ENCODE peak calls at places on chromosomes 13 and 19, in five cellular contexts. U is K562, R is neural progenitor cell, D is GM23248, I is IMR-90. W is an unnamed sample.
A peak's percentile ranks its signal among the peaks of the same experiment; 100 is the strongest.

GRCh38 chr19:9065457-9066014 is 21.3 kb upstream of the OR1M1 start:
- DNase-seq in U (no peak), R (no peak), I (no peak), D (no peak), W (no peak)

GRCh38 chr19:57888107-57888493 is 737 bp downstream of the ZNF814 start:
- DNase-seq in R (no peak), D (peak; percentile 43), U (no peak), I (no peak), W (no peak)

GRCh38 chr19:40433391-40434216 is 7.8 kb upstream of the SERTAD1 start:
- DNase-seq in I (peak; percentile 88), D (peak; percentile 96), U (peak; percentile 93), R (peak; percentile 91), W (peak; percentile 93)

GRCh38 chr13:113151745-113152707 is 6.4 kb upstream of the PROZ start:
- DNase-seq in U (no peak), R (no peak), I (peak; percentile 74), D (peak; percentile 81), W (no peak)

GRCh38 chr19:46081928-46082727 is 41.3 kb upstream of the IGFL4 start:
- DNase-seq in I (peak; percentile 67), D (peak; percentile 79), U (peak; percentile 33), R (peak; percentile 65), W (peak; percentile 35)

GRCh38 chr19:29630661-29631060 is 24.6 kb downstream of the POP4 start:
- DNase-seq in R (no peak), I (no peak), D (peak; percentile 20), U (no peak), W (no peak)

GRCh38 chr19:55165952-55166529 is 372 bp downstream of the DNAAF3 start:
- DNase-seq in U (peak; percentile 75), D (peak; percentile 87), I (peak; percentile 56), R (peak; percentile 97), W (peak; percentile 56)

GRCh38 chr13:33525759-33526158 is 240.2 kb upstream of the STARD13 start:
- DNase-seq in I (no peak), D (no peak), U (no peak), R (no peak), W (no peak)

GRCh38 chr13:59666504-59666903 is 497.2 kb downstream of the DIAPH3 start:
- DNase-seq in U (no peak), D (no peak), R (no peak), I (peak; percentile 7), W (no peak)

GRCh38 chr13:96904232-96904631 is 90.0 kb downstream of the OXGR1 start:
- DNase-seq in D (no peak), R (no peak), U (no peak), I (no peak), W (no peak)

GRCh38 chr13:108943842-108944241 is 314.4 kb downstream of the MYO16 start:
- DNase-seq in U (no peak), D (no peak), R (no peak), I (no peak), W (no peak)

GRCh38 chr13:45055198-45055901 is 65.0 kb upstream of the GTF2F2 start:
- DNase-seq in I (peak; percentile 93), U (no peak), D (peak; percentile 97), R (no peak), W (peak; percentile 30)

GRCh38 chr13:80086304-80086721 is 254.6 kb downstream of the SPRY2 start:
- DNase-seq in I (peak; percentile 60), R (no peak), D (peak; percentile 15), U (no peak), W (peak; percentile 41)

GRCh38 chr13:50526771-50527567 is 316.5 kb downstream of the DLEU7 start:
- DNase-seq in D (no peak), U (no peak), R (no peak), I (no peak), W (no peak)

GRCh38 chr13:52053460-52053859 is 29.0 kb downstream of the UTP14C start:
- DNase-seq in R (no peak), I (no peak), D (no peak), U (no peak), W (no peak)

GRCh38 chr13:84927442-84928169 is 871.6 kb downstream of the SLITRK6 start:
- DNase-seq in R (no peak), I (no peak), D (no peak), U (no peak), W (no peak)

GRCh38 chr19:3094638-3095374 is 644 bp downstream of the GNA11 start:
- DNase-seq in D (peak; percentile 76), U (no peak), R (peak; percentile 56), I (peak; percentile 17), W (no peak)

GRCh38 chr13:25292301-25292700 is 5.0 kb upstream of the MTMR6 start:
- DNase-seq in U (peak; percentile 33), R (no peak), I (peak; percentile 47), D (no peak), W (peak; percentile 20)

GRCh38 chr13:26604784-26605183 is 47.3 kb downstream of the WASF3 start:
- DNase-seq in D (no peak), I (no peak), U (no peak), R (no peak), W (no peak)
- H3K4me1 ChIP-seq in D (peaks cover 43% of the 10 kb centered on the region), I (peaks cover 14% of the 10 kb centered on the region), U (no peaks in the 10 kb centered on the region), R (peaks cover 25% of the 10 kb centered on the region), W (no peaks in the 10 kb centered on the region)

GRCh38 chr19:44435441-44435840 is 12.8 kb downstream of the ZNF229 start:
- DNase-seq in R (no peak), I (no peak), U (no peak), D (no peak), W (no peak)
- H3K9me3 ChIP-seq in R (no peaks in the 10 kb centered on the region), I (peaks cover 46% of the 10 kb centered on the region), U (no peaks in the 10 kb centered on the region), D (no peaks in the 10 kb centered on the region), W (no peaks in the 10 kb centered on the region)

DNA sequence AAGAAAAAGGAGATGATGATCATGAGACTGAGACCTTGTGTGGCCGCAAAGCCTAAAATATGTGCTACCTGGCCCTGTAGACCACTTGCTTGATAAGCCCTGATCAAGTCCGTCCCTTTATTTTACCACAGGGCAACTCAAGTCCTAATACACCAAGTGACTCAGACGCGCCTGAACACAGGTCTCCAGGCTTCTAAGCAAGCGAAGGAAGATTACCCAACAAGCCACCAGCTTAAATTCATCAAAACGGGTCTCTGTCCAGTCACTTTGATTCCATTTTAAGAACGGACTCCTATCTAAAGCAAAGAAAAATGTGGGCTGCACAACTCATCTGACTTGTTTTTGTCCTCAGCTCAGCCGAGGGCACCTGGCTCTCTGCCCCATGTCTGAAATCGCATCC is 26.8 kb downstream of the SLC7A1 start:
- DNase-seq in R (no peak), U (no peak), I (no peak), D (no peak), W (no peak)
- H3K9ac ChIP-seq in R (no peak overlapping the region), U (no peak overlapping the region), I (no peak overlapping the region), D (no peak overlapping the region), W (no peak overlapping the region)

DNA sequence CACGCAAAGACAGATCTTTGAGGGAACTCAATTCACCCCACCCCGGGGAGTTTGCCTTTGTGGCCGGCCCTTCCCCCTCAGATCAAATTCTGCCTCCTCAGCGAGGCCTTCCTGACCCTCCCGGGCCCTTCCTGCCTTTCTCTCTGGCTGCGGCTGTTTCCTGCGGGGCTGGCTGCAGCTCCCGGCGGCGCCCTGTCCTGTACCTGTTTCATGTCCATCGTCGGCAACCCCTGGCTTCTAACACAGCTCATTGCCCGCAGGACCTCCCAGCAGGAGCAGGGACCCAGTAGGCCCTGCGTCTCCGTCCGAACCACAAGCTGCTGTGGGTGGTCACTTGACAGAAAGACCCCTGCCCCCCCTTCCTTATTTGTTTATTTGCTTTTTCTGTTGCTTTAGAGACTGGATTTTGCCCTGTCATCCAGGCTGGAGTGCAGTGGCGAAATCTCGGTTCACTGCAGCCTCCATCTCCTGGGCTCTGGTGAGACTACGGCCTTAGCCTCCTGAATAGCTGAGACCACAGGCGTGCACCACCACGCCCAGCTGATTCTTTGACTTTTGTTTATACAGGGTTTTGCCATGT is 7.7 kb upstream of the PTBP1 start:
- DNase-seq in I (no peak), U (no peak), R (peak; percentile 55), D (peak; percentile 23), W (no peak)
- H3K4me1 ChIP-seq in I (peaks cover 2% of the 10 kb centered on the region), U (peaks cover 43% of the 10 kb centered on the region), R (peaks cover 16% of the 10 kb centered on the region), D (peaks cover 8% of the 10 kb centered on the region), W (no peaks in the 10 kb centered on the region)

GRCh38 chr19:51983361-51983760 is 3.3 kb downstream of the ZNF350 start:
- DNase-seq in U (no peak), I (no peak), R (no peak), D (no peak), W (no peak)

GRCh38 chr19:51986309-51987291 is at the start of gene ZNF350:
- DNase-seq in U (peak; percentile 69), D (peak; percentile 98), R (peak; percentile 86), I (peak; percentile 97), W (peak; percentile 99)
- H3K9me3 ChIP-seq in U (peaks cover 12% of the 10 kb centered on the region), D (no peaks in the 10 kb centered on the region), R (no peaks in the 10 kb centered on the region), I (peaks cover 14% of the 10 kb centered on the region), W (peaks cover 2% of the 10 kb centered on the region)

GRCh38 chr13:76792680-76793334 is 93.4 kb downstream of the KCTD12 start:
- DNase-seq in U (no peak), R (no peak), D (peak; percentile 86), I (peak; percentile 66), W (peak; percentile 29)
- H3K9ac ChIP-seq in U (no peak overlapping the region), R (no peak overlapping the region), D (peak overlapping the region; percentile 12), I (no peak overlapping the region), W (no peak overlapping the region)

DNA sequence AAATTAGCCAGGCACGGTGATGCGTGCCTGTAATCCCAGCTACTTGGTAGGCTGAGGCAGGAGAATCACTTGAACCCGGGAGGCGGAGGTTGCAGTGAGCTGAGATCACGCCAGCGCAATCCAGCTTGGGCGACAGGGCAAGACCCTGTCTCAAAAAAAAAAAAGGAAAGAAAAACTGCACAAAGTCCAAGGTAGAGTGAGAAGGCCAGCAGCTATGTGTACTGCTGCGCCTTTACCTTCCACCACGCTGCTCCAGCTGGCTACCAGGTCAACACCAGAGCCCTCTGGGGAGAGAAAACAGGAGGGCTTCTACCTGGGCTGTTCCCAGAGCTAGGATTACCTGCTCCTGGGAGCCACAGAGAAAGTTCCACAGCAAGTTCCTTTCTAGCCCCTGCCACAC is 3.2 kb downstream of the ELL start:
- DNase-seq in R (no peak), I (no peak), U (no peak), D (no peak), W (no peak)
- H3K4me1 ChIP-seq in R (peaks cover 7% of the 10 kb centered on the region), I (peaks cover 19% of the 10 kb centered on the region), U (peaks cover 20% of the 10 kb centered on the region), D (peaks cover 33% of the 10 kb centered on the region), W (peaks cover 20% of the 10 kb centered on the region)

DNA sequence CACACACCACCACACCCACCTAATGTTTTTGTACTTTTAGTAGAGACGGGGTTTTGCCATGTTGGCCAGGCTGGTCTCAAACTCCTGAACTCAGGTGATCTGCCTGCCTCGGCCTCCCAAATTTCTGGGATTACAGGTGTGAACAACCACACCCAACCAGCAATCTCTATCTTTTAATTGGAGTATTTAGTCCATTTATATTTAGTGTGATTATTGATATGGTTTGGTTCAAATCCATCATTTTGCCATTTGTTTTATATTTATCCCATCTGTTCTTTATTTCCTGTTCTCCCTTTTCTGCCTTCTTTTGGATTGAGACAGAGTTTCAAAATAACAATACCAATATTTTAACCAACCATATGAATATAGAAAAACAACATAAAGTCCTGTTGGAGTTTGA is 4.1 kb downstream of the ZNF420 start:
- DNase-seq in U (no peak), I (no peak), D (no peak), R (no peak), W (no peak)
- H3K9me3 ChIP-seq in U (peaks cover 3% of the 10 kb centered on the region), I (peaks cover 9% of the 10 kb centered on the region), D (peaks cover 4% of the 10 kb centered on the region), R (peaks cover 29% of the 10 kb centered on the region), W (no peaks in the 10 kb centered on the region)

GRCh38 chr13:31629085-31629785 is 110.1 kb upstream of the RXFP2 start:
- DNase-seq in U (no peak), R (no peak), D (peak; percentile 86), I (peak; percentile 40), W (no peak)
- H3K9ac ChIP-seq in U (no peak overlapping the region), R (no peak overlapping the region), D (peak overlapping the region; percentile 35), I (no peak overlapping the region), W (no peak overlapping the region)

W was measured in colonic mucosa.